ENCODE peak calls at places on chromosomes 3 and 15, in six cellular contexts. One of them, this sample, is unnamed.

GRCh38 chr3:14864131-14864530 is 45.4 kb downstream of the FGD5 start:
- DNase-seq in ovary: no peak
- DNase-seq in testis: no peak
- DNase-seq in left ventricle myocardium inferior: no peak
- DNase-seq in mammary epithelial cell: no peak
- DNase-seq in fibroblast of lung: no peak
- DNase-seq in this sample: no peak

GRCh38 chr15:43516185-43516584 is 1.2 kb upstream of the MAP1A start:
- DNase-seq in fibroblast of lung: peak; percentile 45
- DNase-seq in left ventricle myocardium inferior: peak; percentile 57
- DNase-seq in testis: peak; percentile 61
- DNase-seq in ovary: peak; percentile 66
- DNase-seq in mammary epithelial cell: no peak
- DNase-seq in this sample: no peak

GRCh38 chr15:35092846-35093245 is 7.8 kb upstream of the NANOGP8 start:
- DNase-seq in ovary: no peak
- DNase-seq in mammary epithelial cell: no peak
- DNase-seq in testis: peak; percentile 35
- DNase-seq in left ventricle myocardium inferior: no peak
- DNase-seq in fibroblast of lung: no peak
- DNase-seq in this sample: no peak

GRCh38 chr3:194686816-194687637 is 1.3 kb downstream of the FAM43A start:
- DNase-seq in mammary epithelial cell: peak; percentile 40
- DNase-seq in ovary: peak; percentile 73
- DNase-seq in fibroblast of lung: peak; percentile 73
- DNase-seq in left ventricle myocardium inferior: peak; percentile 73
- DNase-seq in testis: peak; percentile 58
- DNase-seq in this sample: no peak

GRCh38 chr3:24017305-24017704 is 72.2 kb downstream of the NR1D2 start:
- DNase-seq in ovary: no peak
- DNase-seq in testis: no peak
- DNase-seq in left ventricle myocardium inferior: peak; percentile 45
- DNase-seq in fibroblast of lung: no peak
- DNase-seq in mammary epithelial cell: no peak
- DNase-seq in this sample: no peak

GRCh38 chr15:101528917-101529299 is 39.4 kb upstream of the PCSK6 start:
- DNase-seq in testis: no peak
- DNase-seq in fibroblast of lung: no peak
- DNase-seq in left ventricle myocardium inferior: no peak
- DNase-seq in ovary: no peak
- DNase-seq in mammary epithelial cell: no peak
- DNase-seq in this sample: no peak

GRCh38 chr15:88912500-88912921 is 668 bp downstream of the MFGE8 start:
- DNase-seq in left ventricle myocardium inferior: peak; percentile 53
- DNase-seq in fibroblast of lung: peak; percentile 49
- DNase-seq in ovary: peak; percentile 71
- DNase-seq in mammary epithelial cell: peak; percentile 24
- DNase-seq in testis: peak; percentile 78
- DNase-seq in this sample: peak; percentile 43

GRCh38 chr3:190001426-190001825 is 119.3 kb downstream of the P3H2 start:
- DNase-seq in ovary: no peak
- DNase-seq in fibroblast of lung: peak; percentile 20
- DNase-seq in testis: no peak
- DNase-seq in left ventricle myocardium inferior: no peak
- DNase-seq in mammary epithelial cell: no peak
- DNase-seq in this sample: no peak

GRCh38 chr15:40252438-40253178 is 13.7 kb downstream of the PAK6 start:
- DNase-seq in ovary: peak; percentile 60
- DNase-seq in fibroblast of lung: peak; percentile 19
- DNase-seq in left ventricle myocardium inferior: peak; percentile 40
- DNase-seq in testis: peak; percentile 74
- DNase-seq in mammary epithelial cell: no peak
- DNase-seq in this sample: no peak

GRCh38 chr15:69979783-69980182 is 117.9 kb downstream of the TLE3 start:
- DNase-seq in left ventricle myocardium inferior: no peak
- DNase-seq in mammary epithelial cell: no peak
- DNase-seq in ovary: no peak
- DNase-seq in testis: no peak
- DNase-seq in fibroblast of lung: no peak
- DNase-seq in this sample: no peak

GRCh38 chr3:16647668-16648067 is 42.4 kb upstream of the DAZL start:
- DNase-seq in testis: no peak
- DNase-seq in mammary epithelial cell: no peak
- DNase-seq in fibroblast of lung: no peak
- DNase-seq in left ventricle myocardium inferior: no peak
- DNase-seq in ovary: no peak
- DNase-seq in this sample: no peak

GRCh38 chr15:89656116-89656815 is 999 bp upstream of the KIF7 start:
- DNase-seq in testis: no peak
- DNase-seq in left ventricle myocardium inferior: no peak
- DNase-seq in ovary: no peak
- DNase-seq in fibroblast of lung: peak; percentile 41
- DNase-seq in mammary epithelial cell: peak; percentile 17
- DNase-seq in this sample: no peak

GRCh38 chr15:54353726-54354125 is 375.5 kb downstream of the UNC13C start:
- DNase-seq in left ventricle myocardium inferior: no peak
- DNase-seq in ovary: no peak
- DNase-seq in testis: no peak
- DNase-seq in fibroblast of lung: no peak
- DNase-seq in mammary epithelial cell: no peak
- DNase-seq in this sample: no peak

GRCh38 chr3:55549172-55549571 is 62.1 kb upstream of the WNT5A start:
- DNase-seq in ovary: no peak
- DNase-seq in testis: no peak
- DNase-seq in mammary epithelial cell: no peak
- DNase-seq in left ventricle myocardium inferior: no peak
- DNase-seq in fibroblast of lung: no peak
- DNase-seq in this sample: no peak

GRCh38 chr15:40108061-40108854 is 421 bp downstream of the BMF start:
- DNase-seq in left ventricle myocardium inferior: peak; percentile 72
- DNase-seq in mammary epithelial cell: peak; percentile 38
- DNase-seq in testis: peak; percentile 68
- DNase-seq in fibroblast of lung: peak; percentile 55
- DNase-seq in ovary: peak; percentile 86
- DNase-seq in this sample: peak; percentile 70

GRCh38 chr15:63109498-63110290 is 12.0 kb upstream of the LACTB start:
- DNase-seq in mammary epithelial cell: peak; percentile 4
- DNase-seq in left ventricle myocardium inferior: no peak
- DNase-seq in fibroblast of lung: peak; percentile 71
- DNase-seq in testis: no peak
- DNase-seq in ovary: no peak
- DNase-seq in this sample: peak; percentile 72

GRCh38 chr15:61467823-61468222 is 238.7 kb upstream of the RORA start:
- DNase-seq in testis: no peak
- DNase-seq in ovary: no peak
- DNase-seq in left ventricle myocardium inferior: no peak
- DNase-seq in mammary epithelial cell: no peak
- DNase-seq in fibroblast of lung: no peak
- DNase-seq in this sample: no peak

GRCh38 chr3:64445318-64446300 is 220.3 kb upstream of the PRICKLE2 start:
- DNase-seq in testis: peak; percentile 35
- DNase-seq in fibroblast of lung: peak; percentile 51
- DNase-seq in ovary: peak; percentile 70
- DNase-seq in left ventricle myocardium inferior: no peak
- DNase-seq in mammary epithelial cell: no peak
- DNase-seq in this sample: no peak

GRCh38 chr15:26037369-26037768 is 174.2 kb upstream of the ATP10A start:
- DNase-seq in ovary: no peak
- DNase-seq in mammary epithelial cell: no peak
- DNase-seq in left ventricle myocardium inferior: no peak
- DNase-seq in testis: no peak
- DNase-seq in fibroblast of lung: no peak
- DNase-seq in this sample: no peak

GRCh38 chr15:48466825-48467224 is 135.6 kb downstream of the DUT start:
- DNase-seq in left ventricle myocardium inferior: no peak
- DNase-seq in testis: no peak
- DNase-seq in mammary epithelial cell: no peak
- DNase-seq in fibroblast of lung: no peak
- DNase-seq in ovary: no peak
- DNase-seq in this sample: no peak

GRCh38 chr15:70252056-70252935 is 154.6 kb upstream of the TLE3 start:
- DNase-seq in testis: no peak
- DNase-seq in ovary: no peak
- DNase-seq in mammary epithelial cell: peak; percentile 43
- DNase-seq in left ventricle myocardium inferior: no peak
- DNase-seq in fibroblast of lung: no peak
- DNase-seq in this sample: no peak

GRCh38 chr15:82951472-82952155 is 906 bp downstream of the HOMER2 start:
- DNase-seq in left ventricle myocardium inferior: no peak
- DNase-seq in testis: no peak
- DNase-seq in mammary epithelial cell: peak; percentile 24
- DNase-seq in fibroblast of lung: no peak
- DNase-seq in ovary: no peak
- DNase-seq in this sample: no peak

GRCh38 chr15:41233367-41233771 is 2.3 kb downstream of the CHP1 start:
- DNase-seq in testis: no peak
- DNase-seq in left ventricle myocardium inferior: no peak
- DNase-seq in ovary: no peak
- DNase-seq in fibroblast of lung: peak; percentile 74
- DNase-seq in mammary epithelial cell: peak; percentile 62
- DNase-seq in this sample: no peak

GRCh38 chr3:127702151-127702578 is 29.4 kb downstream of the ABTB1 start:
- DNase-seq in left ventricle myocardium inferior: no peak
- DNase-seq in testis: no peak
- DNase-seq in mammary epithelial cell: no peak
- DNase-seq in ovary: peak; percentile 34
- DNase-seq in fibroblast of lung: no peak
- DNase-seq in this sample: peak; percentile 91

GRCh38 chr3:114418724-114419543 is 125.1 kb downstream of the TIGIT start:
- DNase-seq in left ventricle myocardium inferior: no peak
- DNase-seq in fibroblast of lung: peak; percentile 81
- DNase-seq in ovary: no peak
- DNase-seq in mammary epithelial cell: peak; percentile 76
- DNase-seq in testis: no peak
- DNase-seq in this sample: no peak

GRCh38 chr3:183488343-183488742 is 59.9 kb upstream of the MCF2L2 start:
- DNase-seq in mammary epithelial cell: no peak
- DNase-seq in left ventricle myocardium inferior: no peak
- DNase-seq in fibroblast of lung: no peak
- DNase-seq in testis: no peak
- DNase-seq in ovary: no peak
- DNase-seq in this sample: peak; percentile 25

DNA sequence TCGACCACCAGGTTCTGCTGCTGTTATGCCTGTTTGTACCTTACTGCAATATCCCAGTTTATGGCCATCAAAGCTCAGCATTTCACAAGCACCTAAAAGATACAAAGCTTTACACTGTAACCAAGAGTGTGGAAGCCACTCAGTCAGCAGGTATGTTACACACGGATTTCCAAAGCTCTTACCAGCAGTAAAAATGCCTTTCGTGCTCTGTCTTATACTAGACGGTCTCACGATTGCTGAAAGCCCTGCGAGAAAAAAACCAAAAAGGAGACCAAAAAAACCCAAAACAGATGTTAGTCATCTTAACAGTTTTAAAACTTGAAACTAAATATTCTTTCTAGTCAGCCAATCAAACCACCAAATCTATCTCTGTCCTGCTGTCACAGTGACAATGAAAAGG is 39.0 kb downstream of the TAMM41 start:
- DNase-seq in ovary: no peak
- DNase-seq in fibroblast of lung: no peak
- DNase-seq in testis: no peak
- DNase-seq in left ventricle myocardium inferior: no peak
- DNase-seq in mammary epithelial cell: no peak
- DNase-seq in this sample: no peak
- H3K36me3 ChIP-seq in ovary: no peaks in the 10 kb centered on the region
- H3K36me3 ChIP-seq in fibroblast of lung: no peaks in the 10 kb centered on the region
- H3K36me3 ChIP-seq in testis: no peaks in the 10 kb centered on the region
- H3K36me3 ChIP-seq in left ventricle myocardium inferior: peaks cover 57% of the 10 kb centered on the region
- H3K36me3 ChIP-seq in mammary epithelial cell: no peaks in the 10 kb centered on the region
- H3K36me3 ChIP-seq in this sample: peaks cover 31% of the 10 kb centered on the region

GRCh38 chr15:24678485-24678884 is 2.9 kb downstream of the NPAP1 start:
- DNase-seq in testis: no peak
- DNase-seq in mammary epithelial cell: no peak
- DNase-seq in fibroblast of lung: no peak
- DNase-seq in ovary: no peak
- DNase-seq in left ventricle myocardium inferior: no peak
- DNase-seq in this sample: no peak
- H3K9me3 ChIP-seq in testis: no peaks in the 10 kb centered on the region
- H3K9me3 ChIP-seq in mammary epithelial cell: peaks cover 55% of the 10 kb centered on the region
- H3K9me3 ChIP-seq in fibroblast of lung: no peaks in the 10 kb centered on the region
- H3K9me3 ChIP-seq in ovary: no peaks in the 10 kb centered on the region
- H3K9me3 ChIP-seq in left ventricle myocardium inferior: peaks cover 16% of the 10 kb centered on the region
- H3K9me3 ChIP-seq in this sample: no peaks in the 10 kb centered on the region

GRCh38 chr3:72446406-72447058 is 401.7 kb downstream of the SHQ1 start:
- DNase-seq in fibroblast of lung: peak; percentile 41
- DNase-seq in testis: no peak
- DNase-seq in ovary: no peak
- DNase-seq in mammary epithelial cell: peak; percentile 58
- DNase-seq in left ventricle myocardium inferior: no peak
- DNase-seq in this sample: no peak
- TF ChIP-seq CTCF in fibroblast of lung: no peak
- TF ChIP-seq CTCF in testis: no peak
- TF ChIP-seq CTCF in ovary: no peak
- TF ChIP-seq CTCF in mammary epithelial cell: no peak
- TF ChIP-seq CTCF in left ventricle myocardium inferior: no peak
- TF ChIP-seq CTCF in this sample: no peak

GRCh38 chr15:100284701-100285100 is 57.1 kb downstream of the ADAMTS17 start:
- DNase-seq in ovary: peak; percentile 92
- DNase-seq in testis: peak; percentile 68
- DNase-seq in left ventricle myocardium inferior: peak; percentile 82
- DNase-seq in fibroblast of lung: peak; percentile 27
- DNase-seq in mammary epithelial cell: no peak
- DNase-seq in this sample: peak; percentile 93
- H3K36me3 ChIP-seq in ovary: no peaks in the 10 kb centered on the region
- H3K36me3 ChIP-seq in testis: no peaks in the 10 kb centered on the region
- H3K36me3 ChIP-seq in left ventricle myocardium inferior: no peaks in the 10 kb centered on the region
- H3K36me3 ChIP-seq in fibroblast of lung: no peaks in the 10 kb centered on the region
- H3K36me3 ChIP-seq in mammary epithelial cell: no peaks in the 10 kb centered on the region
- H3K36me3 ChIP-seq in this sample: no peaks in the 10 kb centered on the region